ENCODE peak calls at places on chromosomes 5 and 9, in four cellular contexts. A is GM12878, S is K562, K is GM12891. F is an unnamed sample.
A peak's percentile ranks its signal among the peaks of the same experiment; 100 is the strongest.

GRCh38 chr9:21856301-21857094 is 54.1 kb downstream of the MTAP start:
- DNase-seq in A (no peak), S (no peak), K (no peak), F (no peak)

GRCh38 chr9:136143215-136144001 is 24.7 kb upstream of the TMEM250 start:
- DNase-seq in S (peak; percentile 53), K (no peak), A (no peak), F (no peak)

GRCh38 chr5:143824851-143825720 is 13.1 kb downstream of the HMHB1 start:
- DNase-seq in K (peak; percentile 42), S (peak; percentile 85), A (peak; percentile 81), F (peak; percentile 71)

GRCh38 chr9:96232164-96232538 is 69.8 kb downstream of the HSD17B3 start:
- DNase-seq in A (no peak), K (no peak), S (no peak), F (no peak)

GRCh38 chr5:43561346-43561745 is 4.5 kb upstream of the PAIP1 start:
- DNase-seq in A (no peak), S (no peak), K (no peak), F (no peak)

GRCh38 chr5:119031905-119032304 is 39.0 kb upstream of the DMXL1 start:
- DNase-seq in A (peak; percentile 73), S (peak; percentile 24), K (no peak), F (no peak)

GRCh38 chr9:133160742-133161541 is 2.8 kb downstream of the GBGT1 start:
- DNase-seq in S (peak; percentile 67), A (no peak), K (peak; percentile 75), F (peak; percentile 65)

GRCh38 chr9:81380504-81380903 is 308.8 kb downstream of the TLE1 start:
- DNase-seq in K (no peak), A (no peak), S (no peak), F (no peak)

GRCh38 chr5:35095366-35095765 is 47.6 kb upstream of the AGXT2 start:
- DNase-seq in A (no peak), K (no peak), S (no peak), F (no peak)

GRCh38 chr5:51684794-51685355 is 301.6 kb downstream of the ISL1 start:
- DNase-seq in S (no peak), K (no peak), A (no peak), F (no peak)

GRCh38 chr5:166909040-166909439 is 1382.4 kb upstream of the WWC1 start:
- DNase-seq in K (no peak), S (no peak), A (no peak), F (no peak)

GRCh38 chr9:107043886-107044285 is 180.9 kb downstream of the ZNF462 start:
- DNase-seq in S (no peak), K (no peak), A (no peak), F (no peak)

GRCh38 chr5:119426059-119426458 is 26.2 kb upstream of the HSD17B4 start:
- DNase-seq in S (no peak), K (no peak), A (no peak), F (peak; percentile 36)

GRCh38 chr9:23291001-23291400 is 535.0 kb downstream of the ELAVL2 start:
- DNase-seq in K (no peak), S (no peak), A (no peak), F (no peak)

GRCh38 chr9:129320575-129321311 is 142.7 kb upstream of the IER5L start:
- DNase-seq in K (peak; percentile 61), A (peak; percentile 34), S (peak; percentile 63), F (peak; percentile 24)

GRCh38 chr9:87854563-87854962 is 28.1 kb upstream of the SPATA31E1 start:
- DNase-seq in A (no peak), S (no peak), K (no peak), F (no peak)

GRCh38 chr9:13770956-13771355 is 491.5 kb upstream of the MPDZ start:
- DNase-seq in S (no peak), K (no peak), A (no peak), F (no peak)

GRCh38 chr5:155726267-155726666 is 600.7 kb upstream of the SGCD start:
- DNase-seq in A (no peak), S (no peak), K (no peak), F (no peak)

GRCh38 chr5:6715758-6716633 is 2.8 kb downstream of the TENT4A start:
- DNase-seq in A (no peak), K (no peak), S (no peak), F (peak; percentile 46)

GRCh38 chr5:63233906-63234305 is 655.3 kb downstream of the LRRC70 start:
- DNase-seq in K (no peak), A (no peak), S (no peak), F (no peak)

GRCh38 chr5:53110156-53110555 is 599 bp upstream of the MOCS2 start:
- DNase-seq in S (peak; percentile 17), K (no peak), A (no peak), F (no peak)

GRCh38 chr5:40518511-40518917 is 161.2 kb upstream of the PTGER4 start:
- DNase-seq in K (no peak), S (no peak), A (no peak), F (no peak)

GRCh38 chr9:92738661-92739081 is 26.0 kb downstream of the BICD2 start:
- DNase-seq in A (no peak), K (no peak), S (no peak), F (no peak)

GRCh38 chr9:124212381-124213050 is 45.2 kb upstream of the NEK6 start:
- DNase-seq in A (no peak), S (no peak), K (no peak), F (no peak)

GRCh38 chr5:177315411-177315810 is 3.7 kb upstream of the MXD3 start:
- DNase-seq in K (no peak), S (no peak), A (no peak), F (no peak)

GRCh38 chr5:169290895-169291294 is 10.0 kb downstream of the SLIT3 start:
- DNase-seq in S (no peak), A (no peak), K (no peak), F (no peak)

GRCh38 chr9:96025995-96026572 is 150.6 kb downstream of the ERCC6L2 start:
- DNase-seq in K (no peak), S (peak; percentile 60), A (no peak), F (no peak)

GRCh38 chr9:126652140-126652558 is 38.4 kb downstream of the LMX1B start:
- DNase-seq in A (no peak), S (peak; percentile 39), K (no peak), F (no peak)

GRCh38 chr5:73818357-73818756 is 192.4 kb downstream of the ARHGEF28 start:
- DNase-seq in A (no peak), S (no peak), K (no peak), F (no peak)

GRCh38 chr9:131661954-131662621 is 77.8 kb downstream of the RAPGEF1 start:
- DNase-seq in K (no peak), A (no peak), S (peak; percentile 53), F (no peak)

GRCh38 chr5:91307023-91307422 is 76.1 kb downstream of the ARRDC3 start:
- DNase-seq in S (no peak), A (no peak), K (no peak), F (no peak)

GRCh38 chr5:135615171-135615570 is 36.4 kb upstream of the CXCL14 start:
- DNase-seq in A (no peak), S (no peak), K (no peak), F (no peak)

GRCh38 chr9:87194471-87194870 is 247.2 kb upstream of the GAS1 start:
- DNase-seq in S (no peak), K (no peak), A (no peak), F (no peak)

GRCh38 chr5:74464512-74465209 is 175.9 kb downstream of the ENC1 start:
- DNase-seq in A (no peak), K (no peak), S (no peak), F (no peak)

GRCh38 chr9:129361196-129361595 is 183.1 kb upstream of the IER5L start:
- DNase-seq in A (no peak), S (no peak), K (no peak), F (no peak)

GRCh38 chr5:172854451-172854871 is 20.4 kb downstream of the ERGIC1 start:
- DNase-seq in A (no peak), K (no peak), S (no peak), F (no peak)

GRCh38 chr5:2751592-2752021 is at the start of gene IRX2:
- DNase-seq in S (no peak), A (no peak), K (no peak), F (no peak)

GRCh38 chr5:2749514-2750025 is 1.9 kb downstream of the IRX2 start:
- DNase-seq in K (no peak), S (no peak), A (no peak), F (no peak)

GRCh38 chr5:2752059-2752874 is 790 bp upstream of the IRX2 start:
- DNase-seq in K (no peak), A (no peak), S (no peak), F (no peak)

GRCh38 chr5:2750026-2750757 is 1.3 kb downstream of the IRX2 start:
- DNase-seq in K (no peak), A (no peak), S (no peak), F (no peak)

GRCh38 chr5:2750758-2751464 is 566 bp downstream of the IRX2 start:
- DNase-seq in S (no peak), K (no peak), A (no peak), F (no peak)
- TF ChIP-seq SPI1 in S (no peak), K (no peak), A (no peak), F (no peak)

GRCh38 chr5:626850-627249 is 14.7 kb downstream of the CEP72 start:
- DNase-seq in A (no peak), S (no peak), K (no peak), F (no peak)
- TF ChIP-seq SPI1 in A (no peak), S (no peak), K (no peak), F (no peak)

DNA sequence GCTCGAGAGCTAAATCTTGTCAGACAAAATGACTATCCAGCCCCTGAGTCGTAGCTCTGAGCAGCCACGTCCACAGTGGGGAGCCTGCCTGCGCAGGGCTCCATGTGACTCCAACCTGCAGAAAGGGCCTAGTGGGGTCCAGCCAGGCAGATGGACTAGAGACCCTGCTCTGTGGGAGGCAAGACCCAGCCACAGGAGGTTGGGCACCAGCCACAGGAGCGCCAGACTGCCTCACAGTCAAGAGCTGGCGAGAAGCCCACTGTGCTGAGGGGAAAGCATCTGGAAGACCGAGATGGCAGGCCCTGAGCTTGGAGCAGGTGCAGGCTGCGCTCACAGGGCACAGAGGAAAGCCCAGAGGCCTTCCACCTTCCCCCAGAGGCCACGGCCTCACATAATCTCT is 61.4 kb downstream of the C5orf15 start:
- DNase-seq in K (no peak), A (no peak), S (no peak), F (no peak)
- TF ChIP-seq SPI1 in K (no peak), A (no peak), S (no peak), F (no peak)

DNA sequence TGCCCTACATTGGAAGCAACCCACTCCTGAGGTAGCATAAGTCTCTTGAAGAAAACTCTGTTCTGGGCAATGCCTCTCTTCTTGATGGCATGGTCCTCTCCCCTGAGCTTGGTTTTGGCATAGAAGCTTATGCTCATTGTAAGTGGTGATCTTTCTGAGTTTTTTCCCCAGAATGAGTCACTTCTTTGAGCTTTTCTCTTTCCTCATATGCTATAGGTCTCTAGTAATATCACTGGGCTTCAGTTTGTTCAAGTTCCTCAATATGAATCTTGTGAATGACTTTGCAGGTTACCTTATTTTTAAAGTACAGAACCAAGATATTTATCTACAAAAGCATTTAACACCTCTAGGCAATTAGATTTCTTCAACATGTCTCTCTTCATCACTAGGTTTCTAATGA is 76.5 kb upstream of the ATG10 start:
- DNase-seq in S (no peak), A (no peak), K (no peak), F (peak; percentile 33)
- TF ChIP-seq SPI1 in S (no peak), A (no peak), K (no peak), F (no peak)

GRCh38 chr9:108543251-108543768 is 312.5 kb downstream of the ACTL7B start:
- DNase-seq in S (no peak), K (no peak), A (no peak), F (no peak)
- TF ChIP-seq SPI1 in S (no peak), K (no peak), A (no peak), F (no peak)

GRCh38 chr5:116480894-116481510 is 93.6 kb downstream of the SEMA6A start:
- DNase-seq in S (no peak), A (no peak), K (no peak), F (no peak)
- TF ChIP-seq SPI1 in S (no peak), A (no peak), K (no peak), F (no peak)

F was measured in HL-60.